ENCODE peak calls at places on chromosomes 7 and 10, in six cellular contexts. B is skeletal muscle cell, D is fibroblast of lung, H is A549, P is colonic mucosa, W is brain microvascular endothelial cell. F is an unnamed sample.

GRCh38 chr7:38330861-38331709 is 57.6 kb upstream of the TARP start:
- DNase-seq in W (no peak), H (no peak), B (no peak), P (no peak), D (no peak), F (no peak)

GRCh38 chr10:23543696-23544095 is 104.8 kb downstream of the OTUD1 start:
- DNase-seq in D (no peak), P (no peak), H (no peak), B (no peak), W (no peak), F (no peak)

GRCh38 chr7:132730126-132730525 is 153.9 kb upstream of the PLXNA4 start:
- DNase-seq in D (no peak), H (no peak), W (no peak), P (no peak), B (no peak), F (no peak)

GRCh38 chr7:122038904-122039303 is 105.1 kb downstream of the AASS start:
- DNase-seq in B (no peak), P (no peak), D (peak; percentile 64), W (no peak), H (no peak), F (no peak)

GRCh38 chr7:43195768-43196167 is 83.3 kb downstream of the HECW1 start:
- DNase-seq in H (no peak), B (no peak), P (no peak), D (no peak), W (no peak), F (no peak)

GRCh38 chr10:48466611-48467240 is 138.1 kb downstream of the ARHGAP22 start:
- DNase-seq in H (no peak), W (no peak), P (peak; percentile 9), D (no peak), B (no peak), F (no peak)

GRCh38 chr7:99380823-99381663 is 6.5 kb downstream of the ARPC1B start:
- DNase-seq in W (no peak), H (no peak), P (peak; percentile 42), D (no peak), B (no peak), F (peak; percentile 83)

GRCh38 chr10:36455481-36456119 is 669.8 kb upstream of the ANKRD30A start:
- DNase-seq in W (no peak), D (no peak), H (no peak), P (no peak), B (no peak), F (no peak)

GRCh38 chr10:124916098-124916584 is 25.8 kb upstream of the ZRANB1 start:
- DNase-seq in D (peak; percentile 32), H (peak; percentile 28), P (no peak), B (no peak), W (no peak), F (no peak)

GRCh38 chr7:6530626-6531491 is 20.4 kb downstream of the GRID2IP start:
- DNase-seq in D (no peak), W (no peak), H (no peak), B (no peak), P (peak; percentile 43), F (peak; percentile 52)
- H3K4me3 ChIP-seq in D (no peak overlapping the region), W (peak overlapping the region; percentile 26), H (peak overlapping the region; percentile 57), B (peak overlapping the region; percentile 26), P (peak overlapping the region; percentile 28), F (peak overlapping the region; percentile 69)

GRCh38 chr10:110771486-110771885 is 100.2 kb upstream of the PDCD4 start:
- DNase-seq in H (no peak), W (no peak), P (no peak), B (no peak), D (no peak), F (no peak)
- H3K4me3 ChIP-seq in H (no peak overlapping the region), W (no peak overlapping the region), P (no peak overlapping the region), B (no peak overlapping the region), D (no peak overlapping the region), F (no peak overlapping the region)

DNA sequence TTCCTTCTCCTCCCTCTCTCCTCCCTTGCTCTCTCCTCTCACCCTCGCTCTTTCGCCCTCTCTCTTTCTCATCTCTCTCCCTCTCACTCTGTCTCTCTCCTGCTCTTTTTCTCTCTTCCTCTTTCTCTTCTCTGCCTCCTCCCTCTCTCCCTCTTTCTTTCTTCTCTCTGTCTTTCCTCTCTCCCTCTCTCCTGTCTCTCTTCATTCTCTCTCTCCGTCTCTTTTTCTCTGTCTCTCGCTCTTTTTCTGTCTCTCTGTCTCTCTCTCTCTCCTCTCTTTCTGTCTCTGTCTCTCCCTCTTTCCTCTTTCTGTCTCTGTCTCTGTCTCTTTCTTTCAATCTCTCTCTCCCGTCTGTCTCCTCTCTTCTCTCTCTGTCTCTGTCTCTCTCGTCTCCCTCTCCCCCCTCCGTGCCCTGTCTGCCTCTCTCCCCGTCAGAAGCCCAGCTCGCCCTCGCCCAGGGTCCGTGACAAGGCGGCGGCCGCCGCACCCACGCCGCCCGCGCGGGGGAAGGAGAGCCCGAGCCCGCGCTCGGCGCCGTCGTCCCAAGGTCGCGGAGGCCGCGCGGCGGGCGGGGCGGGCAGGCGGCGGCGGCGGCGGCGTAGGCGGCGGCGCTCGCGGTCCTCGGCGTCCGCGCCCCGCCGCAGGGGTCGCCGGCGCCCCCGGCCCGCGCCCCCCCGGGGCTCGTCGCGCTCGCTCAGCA is 21.3 kb upstream of the HSPB1 start:
- DNase-seq in H (no peak), P (no peak), B (no peak), D (no peak), W (no peak), F (no peak)
- H3K4me3 ChIP-seq in H (peak overlapping the region; percentile 78), P (peak overlapping the region; percentile 7), B (peak overlapping the region; percentile 17), D (peak overlapping the region; percentile 5), W (peak overlapping the region; percentile 22), F (no peak overlapping the region)

GRCh38 chr7:73681031-73681430 is 2.2 kb downstream of the DNAJC30 start:
- DNase-seq in P (no peak), B (no peak), H (no peak), D (peak; percentile 81), W (peak; percentile 48), F (no peak)
- H3K4me3 ChIP-seq in P (no peak overlapping the region), B (no peak overlapping the region), H (no peak overlapping the region), D (peak overlapping the region; percentile 3), W (no peak overlapping the region), F (no peak overlapping the region)

GRCh38 chr7:27184342-27185012 is 555 bp downstream of the HOXA11 start:
- DNase-seq in D (peak; percentile 15), W (no peak), H (peak; percentile 48), B (no peak), P (no peak), F (no peak)
- H3K4me3 ChIP-seq in D (peak overlapping the region; percentile 17), W (no peak overlapping the region), H (peak overlapping the region; percentile 49), B (peak overlapping the region; percentile 81), P (peak overlapping the region; percentile 50), F (peak overlapping the region; percentile 22)

GRCh38 chr10:58599927-58600553 is 87.4 kb downstream of the BICC1 start:
- DNase-seq in W (no peak), B (no peak), D (no peak), H (no peak), P (no peak), F (no peak)
- H3K4me3 ChIP-seq in W (no peak overlapping the region), B (no peak overlapping the region), D (no peak overlapping the region), H (no peak overlapping the region), P (no peak overlapping the region), F (no peak overlapping the region)

DNA sequence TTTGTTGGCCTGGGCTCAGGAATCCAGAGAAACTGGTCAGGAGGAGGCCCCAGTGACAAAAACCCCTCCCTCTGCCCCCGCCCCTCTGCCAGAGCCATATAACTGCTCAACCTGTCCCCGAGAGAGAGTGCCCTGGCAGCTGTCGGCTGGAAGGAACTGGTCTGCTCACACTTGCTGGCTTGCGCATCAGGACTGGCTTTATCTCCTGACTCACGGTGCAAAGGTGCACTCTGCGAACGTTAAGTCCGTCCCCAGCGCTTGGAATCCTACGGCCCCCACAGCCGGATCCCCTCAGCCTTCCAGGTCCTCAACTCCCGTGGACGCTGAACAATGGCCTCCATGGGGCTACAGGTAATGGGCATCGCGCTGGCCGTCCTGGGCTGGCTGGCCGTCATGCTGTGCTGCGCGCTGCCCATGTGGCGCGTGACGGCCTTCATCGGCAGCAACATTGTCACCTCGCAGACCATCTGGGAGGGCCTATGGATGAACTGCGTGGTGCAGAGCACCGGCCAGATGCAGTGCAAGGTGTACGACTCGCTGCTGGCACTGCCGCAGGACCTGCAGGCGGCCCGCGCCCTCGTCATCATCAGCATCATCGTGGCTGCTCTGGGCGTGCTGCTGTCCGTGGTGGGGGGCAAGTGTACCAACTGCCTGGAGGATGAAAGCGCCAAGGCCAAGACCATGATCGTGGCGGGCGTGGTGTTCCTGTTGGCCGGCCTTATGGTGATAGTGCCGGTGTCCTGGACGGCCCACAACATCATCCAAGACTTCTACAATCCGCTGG is at the start of gene CLDN4:
- DNase-seq in H (no peak), W (no peak), D (no peak), P (peak; percentile 98), B (no peak), F (no peak)
- H3K4me3 ChIP-seq in H (no peak within 1 kb of the TSS), W (no peak within 1 kb of the TSS), D (no peak within 1 kb of the TSS), P (peak within 1 kb of the TSS; percentile 50), B (no peak within 1 kb of the TSS), F (no peak within 1 kb of the TSS)

GRCh38 chr7:8263048-8263447 is 1.1 kb upstream of the ICA1 start:
- DNase-seq in H (no peak), D (no peak), P (no peak), W (no peak), B (no peak), F (no peak)
- H3K4me3 ChIP-seq in H (no peak overlapping the region), D (no peak overlapping the region), P (no peak overlapping the region), W (no peak overlapping the region), B (no peak overlapping the region), F (no peak overlapping the region)

GRCh38 chr10:45379891-45380540 is 6.0 kb downstream of the ALOX5 start:
- DNase-seq in P (peak; percentile 33), B (no peak), D (no peak), W (no peak), H (no peak), F (no peak)
- H3K4me3 ChIP-seq in P (no peak overlapping the region), B (no peak overlapping the region), D (no peak overlapping the region), W (no peak overlapping the region), H (no peak overlapping the region), F (no peak overlapping the region)

GRCh38 chr10:96584474-96584873 is 2.3 kb downstream of the TM9SF3 start:
- DNase-seq in B (no peak), H (no peak), P (no peak), D (no peak), W (no peak), F (no peak)
- H3K4me3 ChIP-seq in B (no peak overlapping the region), H (no peak overlapping the region), P (peak overlapping the region; percentile 90), D (no peak overlapping the region), W (no peak overlapping the region), F (no peak overlapping the region)

F was measured in Jurkat, Clone E6-1.